ENCODE peak calls at places on chromosomes 16 and 17, in eight cellular contexts. O is SK-N-MC; Y is cardiac muscle cell; U is esophagus squamous epithelium; K is CD8-positive, alpha-beta memory T cell; F is CD4-positive, alpha-beta T cell; B is CD4-positive, CD25-positive, alpha-beta regulatory T cell; P is Peyer's patch. M is an unnamed sample. For H3K9me3, the result is how much of the 10 kb centered on the place peaks cover.

GRCh38 chr17:34601431-34601830 is 22.0 kb downstream of the TMEM132E start:
- DNase-seq in O (no peak), Y (no peak), U (no peak), K (no peak), F (no peak), B (no peak), P (no peak), M (no peak)

GRCh38 chr16:1980770-1981087 is 540 bp downstream of the NOXO1 start:
- DNase-seq in O (no peak), Y (no peak), U (no peak), K (no peak), F (no peak), B (no peak), P (no peak), M (no peak)

GRCh38 chr16:24282129-24282528 is 26.0 kb downstream of the CACNG3 start:
- DNase-seq in O (no peak), Y (no peak), U (no peak), K (no peak), F (no peak), B (no peak), P (no peak), M (no peak)

GRCh38 chr16:84795338-84796053 is 24.3 kb upstream of the CRISPLD2 start:
- DNase-seq in O (no peak), Y (no peak), U (no peak), K (no peak), F (no peak), B (no peak), P (peak), M (no peak)

GRCh38 chr16:75526032-75526790 is 9.7 kb downstream of the CHST5 start:
- DNase-seq in O (no peak), Y (no peak), U (no peak), K (no peak), F (no peak), B (no peak), P (peak), M (no peak)

GRCh38 chr17:29570521-29570920 is 2.0 kb downstream of the TP53I13 start:
- DNase-seq in O (no peak), Y (no peak), U (no peak), K (no peak), F (no peak), B (no peak), P (peak), M (no peak)

GRCh38 chr17:77840156-77840555 is 118.3 kb upstream of the TNRC6C start:
- DNase-seq in O (no peak), Y (no peak), U (no peak), K (no peak), F (no peak), B (no peak), P (peak), M (no peak)

GRCh38 chr16:63192969-63193368 is 1156.7 kb upstream of the CDH8 start:
- DNase-seq in O (no peak), Y (no peak), U (no peak), K (no peak), F (no peak), B (no peak), P (no peak), M (no peak)

GRCh38 chr16:53546988-53547391 is 44.0 kb upstream of the AKTIP start:
- DNase-seq in O (no peak), Y (peak), U (no peak), K (no peak), F (no peak), B (no peak), P (no peak), M (no peak)

GRCh38 chr17:27956601-27957445 is 63.7 kb upstream of the LYRM9 start:
- DNase-seq in O (no peak), Y (peak), U (no peak), K (no peak), F (no peak), B (no peak), P (no peak), M (no peak)

GRCh38 chr17:63550816-63551639 is 751 bp downstream of the DCAF7 start:
- DNase-seq in O (no peak), Y (peak), U (no peak), K (no peak), F (no peak), B (peak), P (no peak), M (no peak)

GRCh38 chr16:82152192-82152591 is 17.8 kb downstream of the MPHOSPH6 start:
- DNase-seq in O (no peak), Y (peak), U (no peak), K (no peak), F (no peak), B (no peak), P (no peak), M (no peak)

GRCh38 chr17:75048396-75048933 is 1.4 kb downstream of the KCTD2 start:
- DNase-seq in O (no peak), Y (no peak), U (no peak), K (no peak), F (no peak), B (no peak), P (peak), M (no peak)

GRCh38 chr17:76480676-76481075 is 13.3 kb downstream of the AANAT start:
- DNase-seq in O (no peak), Y (peak), U (no peak), K (no peak), F (no peak), B (no peak), P (peak), M (no peak)

GRCh38 chr16:11506816-11507305 is 79.9 kb downstream of the LITAF start:
- DNase-seq in O (no peak), Y (no peak), U (no peak), K (no peak), F (no peak), B (no peak), P (no peak), M (no peak)

GRCh38 chr17:59846391-59847165 is 46.2 kb downstream of the TUBD1 start:
- DNase-seq in O (no peak), Y (no peak), U (no peak), K (no peak), F (no peak), B (peak), P (peak), M (no peak)

GRCh38 chr17:49388290-49388640 is 26.2 kb upstream of the ZNF652 start:
- DNase-seq in O (no peak), Y (no peak), U (no peak), K (peak), F (no peak), B (peak), P (peak), M (no peak)

GRCh38 chr17:7408341-7408740 is 696 bp downstream of the NLGN2 start:
- DNase-seq in O (no peak), Y (no peak), U (no peak), K (peak), F (peak), B (peak), P (no peak), M (no peak)

GRCh38 chr16:88957887-88958577 is 19.0 kb downstream of the CBFA2T3 start:
- DNase-seq in O (no peak), Y (no peak), U (no peak), K (no peak), F (no peak), B (no peak), P (no peak), M (no peak)

GRCh38 chr17:28335959-28336871 is 654 bp downstream of the TNFAIP1 start:
- DNase-seq in O (no peak), Y (peak), U (no peak), K (no peak), F (no peak), B (peak), P (peak), M (no peak)

GRCh38 chr17:74190154-74190553 is 13.3 kb upstream of the RPL38 start:
- DNase-seq in O (no peak), Y (no peak), U (no peak), K (no peak), F (no peak), B (peak), P (no peak), M (no peak)

GRCh38 chr16:24845726-24846547 is at the start of gene SLC5A11:
- DNase-seq in O (no peak), Y (no peak), U (no peak), K (no peak), F (no peak), B (no peak), P (peak), M (no peak)

GRCh38 chr17:19534562-19535149 is 1.0 kb downstream of the SLC47A1 start:
- DNase-seq in O (no peak), Y (no peak), U (no peak), K (peak), F (no peak), B (no peak), P (no peak), M (no peak)

GRCh38 chr16:74309789-74310781 is 13.5 kb downstream of the PSMD7 start:
- DNase-seq in O (peak), Y (peak), U (no peak), K (peak), F (no peak), B (peak), P (no peak), M (no peak)

GRCh38 chr17:40415390-40415789 is 2.3 kb downstream of the TOP2A start:
- DNase-seq in O (peak), Y (peak), U (no peak), K (peak), F (no peak), B (peak), P (no peak), M (no peak)

GRCh38 chr16:72859581-72859980 is 188.3 kb downstream of the ZFHX3 start:
- DNase-seq in O (no peak), Y (no peak), U (no peak), K (no peak), F (no peak), B (no peak), P (no peak), M (no peak)

GRCh38 chr17:38421224-38421841 is 6.9 kb upstream of the ARHGAP23 start:
- DNase-seq in O (no peak), Y (peak), U (no peak), K (no peak), F (no peak), B (no peak), P (no peak), M (no peak)

GRCh38 chr16:31819948-31820347 is 53.7 kb upstream of the ZNF267 start:
- DNase-seq in O (no peak), Y (no peak), U (no peak), K (no peak), F (no peak), B (no peak), P (no peak), M (no peak)

DNA sequence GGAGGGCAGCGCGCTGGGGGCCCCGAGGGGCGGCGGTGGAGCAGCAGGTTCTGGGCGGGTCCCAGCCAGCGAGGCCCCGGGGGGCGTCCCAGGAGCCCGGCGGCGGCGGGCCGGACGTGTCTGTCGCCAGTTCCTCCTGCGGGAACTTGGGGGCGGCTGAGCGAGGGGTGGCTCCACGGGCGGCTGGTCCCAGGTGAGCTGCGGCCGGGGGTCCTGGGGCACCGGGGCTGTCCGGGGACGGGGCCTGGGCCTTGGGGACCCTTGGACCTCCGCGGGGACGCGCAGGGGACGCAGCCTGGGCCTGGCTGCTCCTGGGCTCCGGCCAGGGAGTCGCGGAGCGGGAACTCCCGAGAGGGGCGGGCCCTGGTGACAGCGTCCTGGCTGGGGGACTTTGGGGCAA is 54.2 kb upstream of the ZNF267 start:
- DNase-seq in O (no peak), Y (no peak), U (no peak), K (no peak), F (no peak), B (no peak), P (no peak), M (no peak)
- H3K9me3 ChIP-seq in O (under half), Y (under half), U (under half), K (under half), F (under half), B (under half), P (under half), M (under half)

GRCh38 chr16:35146031-35146710 is 1686.8 kb downstream of the TP53TG3F start:
- DNase-seq in O (no peak), Y (no peak), U (no peak), K (no peak), F (no peak), B (no peak), P (no peak), M (no peak)

GRCh38 chr16:35146723-35147458 is 1687.5 kb downstream of the TP53TG3F start:
- DNase-seq in O (no peak), Y (no peak), U (no peak), K (no peak), F (no peak), B (no peak), P (no peak), M (no peak)

GRCh38 chr16:35142147-35142808 is 1682.9 kb downstream of the TP53TG3F start:
- DNase-seq in O (no peak), Y (no peak), U (no peak), K (no peak), F (no peak), B (no peak), P (no peak), M (no peak)

GRCh38 chr16:35142809-35143192 is 1683.4 kb downstream of the TP53TG3F start:
- DNase-seq in O (no peak), Y (no peak), U (no peak), K (no peak), F (no peak), B (no peak), P (no peak), M (no peak)

GRCh38 chr16:35144212-35144932 is 1685.0 kb downstream of the TP53TG3F start:
- DNase-seq in O (no peak), Y (no peak), U (no peak), K (no peak), F (no peak), B (no peak), P (no peak), M (no peak)
- H3K9me3 ChIP-seq in O (under half), Y (under half), U (under half), K (under half), F (under half), B (half or more), P (under half), M (under half)

GRCh38 chr16:89993377-89993776 is 25.9 kb downstream of the DBNDD1 start:
- DNase-seq in O (no peak), Y (no peak), U (no peak), K (no peak), F (no peak), B (no peak), P (no peak), M (no peak)
- H3K9me3 ChIP-seq in O (under half), Y (under half), U (under half), K (under half), F (under half), B (under half), P (under half), M (under half)

GRCh38 chr17:82944990-82945389 is 105.2 kb upstream of the ZNF750 start:
- DNase-seq in O (no peak), Y (no peak), U (no peak), K (no peak), F (no peak), B (no peak), P (no peak), M (no peak)
- H3K9me3 ChIP-seq in O (under half), Y (under half), U (under half), K (under half), F (under half), B (under half), P (under half), M (under half)

GRCh38 chr16:35339337-35339736 is 1879.9 kb downstream of the TP53TG3F start:
- DNase-seq in O (no peak), Y (no peak), U (no peak), K (no peak), F (no peak), B (no peak), P (no peak), M (no peak)
- H3K9me3 ChIP-seq in O (under half), Y (under half), U (under half), K (under half), F (under half), B (under half), P (under half), M (under half)

GRCh38 chr17:21296097-21297025 is 11.8 kb downstream of the MAP2K3 start:
- DNase-seq in O (no peak), Y (no peak), U (no peak), K (no peak), F (no peak), B (no peak), P (no peak), M (no peak)
- H3K9me3 ChIP-seq in O (under half), Y (under half), U (under half), K (under half), F (under half), B (under half), P (under half), M (under half)

M was measured in T-helper 17 cell.